ENCODE peak calls at places on chromosome 4, in nine cellular contexts. C is colonic mucosa, A is gastrocnemius medialis, U is HFFc6, K is bronchial epithelial cell, Z is BJ, S is MCF 10A, L is nephron progenitor cell, M is AG09319. D is an unnamed sample.

GRCh38 chr4:151031831-151032605 is 16.9 kb upstream of the LRBA start:
- DNase-seq in C (no peak), A (no peak), U (peak), K (peak), Z (no peak), S (peak), L (no peak), M (no peak), D (no peak)

GRCh38 chr4:8607603-8608481 is 15.3 kb downstream of the CPZ start:
- DNase-seq in C (no peak), A (no peak), U (no peak), K (no peak), Z (no peak), S (no peak), L (peak), M (no peak), D (peak)

GRCh38 chr4:10041036-10041435 is 19.7 kb upstream of the SLC2A9 start:
- DNase-seq in C (no peak), A (no peak), U (no peak), K (no peak), Z (no peak), S (no peak), L (no peak), M (no peak), D (no peak)

GRCh38 chr4:149584703-149585102 is 230.9 kb downstream of the IQCM start:
- DNase-seq in C (no peak), A (no peak), U (no peak), K (no peak), Z (no peak), S (no peak), L (no peak), M (no peak), D (no peak)

GRCh38 chr4:144582105-144582850 is 63.7 kb upstream of the HHIP start:
- DNase-seq in C (no peak), A (no peak), U (peak), K (peak), Z (no peak), S (peak), L (no peak), M (no peak), D (no peak)

GRCh38 chr4:23775694-23776093 is 114.2 kb downstream of the PPARGC1A start:
- DNase-seq in C (peak), A (no peak), U (no peak), K (peak), Z (no peak), S (peak), L (no peak), M (no peak), D (no peak)

GRCh38 chr4:126004936-126005335 is 690.2 kb downstream of the FAT4 start:
- DNase-seq in C (no peak), A (no peak), U (peak), K (peak), Z (peak), S (peak), L (no peak), M (no peak), D (no peak)

GRCh38 chr4:57490520-57490919 is 380.3 kb upstream of the IGFBP7 start:
- DNase-seq in C (no peak), A (no peak), U (no peak), K (peak), Z (no peak), S (peak), L (no peak), M (no peak), D (no peak)

GRCh38 chr4:52716364-52717151 is 34.7 kb downstream of the ERVMER34-1 start:
- DNase-seq in C (no peak), A (no peak), U (no peak), K (no peak), Z (no peak), S (no peak), L (no peak), M (no peak), D (no peak)

GRCh38 chr4:83618431-83618830 is 82.5 kb downstream of the GPAT3 start:
- DNase-seq in C (peak), A (peak), U (peak), K (peak), Z (peak), S (peak), L (no peak), M (no peak), D (no peak)

GRCh38 chr4:56235714-56236113 is 151.6 kb downstream of the AASDH start:
- DNase-seq in C (no peak), A (no peak), U (no peak), K (no peak), Z (no peak), S (no peak), L (no peak), M (no peak), D (no peak)

GRCh38 chr4:169263791-169264392 is 6.9 kb downstream of the SH3RF1 start:
- DNase-seq in C (peak), A (no peak), U (no peak), K (no peak), Z (no peak), S (no peak), L (no peak), M (no peak), D (no peak)

GRCh38 chr4:8689741-8690140 is 97.2 kb downstream of the CPZ start:
- DNase-seq in C (no peak), A (no peak), U (no peak), K (no peak), Z (no peak), S (no peak), L (no peak), M (no peak), D (no peak)

GRCh38 chr4:159946983-159947645 is 844.2 kb downstream of the RAPGEF2 start:
- DNase-seq in C (no peak), A (no peak), U (peak), K (peak), Z (no peak), S (peak), L (no peak), M (no peak), D (no peak)

GRCh38 chr4:108492816-108493595 is 127.4 kb upstream of the RPL34 start:
- DNase-seq in C (peak), A (no peak), U (no peak), K (peak), Z (no peak), S (peak), L (peak), M (no peak), D (peak)

GRCh38 chr4:99117876-99118693 is 26.0 kb downstream of the ADH4 start:
- DNase-seq in C (no peak), A (no peak), U (no peak), K (peak), Z (no peak), S (peak), L (no peak), M (no peak), D (no peak)

GRCh38 chr4:69039071-69039470 is 57.2 kb upstream of the UGT2B7 start:
- DNase-seq in C (no peak), A (no peak), U (no peak), K (no peak), Z (no peak), S (no peak), L (no peak), M (no peak), D (no peak)

GRCh38 chr4:53861856-53862610 is 202.4 kb downstream of the CHIC2 start:
- DNase-seq in C (no peak), A (no peak), U (peak), K (peak), Z (peak), S (peak), L (no peak), M (peak), D (no peak)

GRCh38 chr4:107951551-107951950 is 20.2 kb downstream of the CYP2U1 start:
- DNase-seq in C (no peak), A (no peak), U (peak), K (peak), Z (peak), S (no peak), L (no peak), M (no peak), D (no peak)

GRCh38 chr4:5858020-5858769 is 34.7 kb downstream of the CRMP1 start:
- DNase-seq in C (no peak), A (no peak), U (no peak), K (peak), Z (no peak), S (no peak), L (no peak), M (no peak), D (no peak)

GRCh38 chr4:61923179-61923578 is 723.1 kb downstream of the ADGRL3 start:
- DNase-seq in C (no peak), A (no peak), U (no peak), K (peak), Z (no peak), S (no peak), L (no peak), M (no peak), D (no peak)

GRCh38 chr4:170853422-170854021 is 763.8 kb upstream of the AADAT start:
- DNase-seq in C (peak), A (no peak), U (no peak), K (peak), Z (no peak), S (peak), L (peak), M (no peak), D (peak)

GRCh38 chr4:167802463-167803212 is 289.7 kb upstream of the ANXA10 start:
- DNase-seq in C (no peak), A (no peak), U (no peak), K (no peak), Z (no peak), S (no peak), L (no peak), M (no peak), D (no peak)

GRCh38 chr4:113106076-113106475 is 56.6 kb downstream of the ANK2 start:
- DNase-seq in C (no peak), A (no peak), U (peak), K (peak), Z (peak), S (peak), L (no peak), M (peak), D (no peak)

GRCh38 chr4:143341186-143341755 is 4.6 kb downstream of the GAB1 start:
- DNase-seq in C (no peak), A (no peak), U (no peak), K (no peak), Z (no peak), S (no peak), L (no peak), M (no peak), D (no peak)

GRCh38 chr4:171880136-171880535 is 66.9 kb downstream of the GALNTL6 start:
- DNase-seq in C (no peak), A (no peak), U (peak), K (peak), Z (peak), S (peak), L (no peak), M (no peak), D (no peak)

GRCh38 chr4:141851246-141851891 is 215.0 kb downstream of the IL15 start:
- DNase-seq in C (no peak), A (no peak), U (no peak), K (peak), Z (no peak), S (peak), L (no peak), M (no peak), D (no peak)

GRCh38 chr4:99134586-99134985 is 9.5 kb downstream of the ADH4 start:
- DNase-seq in C (no peak), A (no peak), U (no peak), K (no peak), Z (no peak), S (no peak), L (no peak), M (no peak), D (no peak)

DNA sequence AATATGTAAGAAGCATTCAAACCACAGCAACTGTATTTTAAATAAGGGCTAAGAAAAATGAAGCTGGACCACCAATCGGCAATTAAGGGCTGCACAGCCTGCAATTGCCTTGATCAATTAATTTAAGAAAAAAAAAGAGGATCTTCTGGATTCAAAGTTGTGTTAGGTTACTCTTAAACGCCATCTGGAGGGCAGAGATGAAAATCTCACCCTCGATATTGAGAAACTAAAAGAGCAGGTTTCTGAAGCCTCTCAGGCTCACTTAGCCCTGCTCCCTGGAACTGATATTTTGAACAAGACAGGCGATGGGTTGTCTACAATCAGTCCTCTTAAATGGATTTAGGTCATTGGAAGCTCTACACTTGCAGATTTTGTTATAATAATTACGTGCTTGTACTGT is 579.4 kb downstream of the GRXCR1 start:
- DNase-seq in C (no peak), A (no peak), U (no peak), K (no peak), Z (no peak), S (no peak), L (no peak), M (no peak), D (no peak)
- TF ChIP-seq CTCF in C (no peak), A (no peak), U (no peak), K (peak), Z (no peak), S (peak), L (no peak), M (no peak), D (no peak)

GRCh38 chr4:813900-814299 is 12.0 kb downstream of the CPLX1 start:
- DNase-seq in C (no peak), A (no peak), U (no peak), K (no peak), Z (no peak), S (no peak), L (no peak), M (no peak), D (no peak)
- TF ChIP-seq CTCF in C (no peak), A (no peak), U (no peak), K (no peak), Z (no peak), S (no peak), L (no peak), M (no peak), D (no peak)

DNA sequence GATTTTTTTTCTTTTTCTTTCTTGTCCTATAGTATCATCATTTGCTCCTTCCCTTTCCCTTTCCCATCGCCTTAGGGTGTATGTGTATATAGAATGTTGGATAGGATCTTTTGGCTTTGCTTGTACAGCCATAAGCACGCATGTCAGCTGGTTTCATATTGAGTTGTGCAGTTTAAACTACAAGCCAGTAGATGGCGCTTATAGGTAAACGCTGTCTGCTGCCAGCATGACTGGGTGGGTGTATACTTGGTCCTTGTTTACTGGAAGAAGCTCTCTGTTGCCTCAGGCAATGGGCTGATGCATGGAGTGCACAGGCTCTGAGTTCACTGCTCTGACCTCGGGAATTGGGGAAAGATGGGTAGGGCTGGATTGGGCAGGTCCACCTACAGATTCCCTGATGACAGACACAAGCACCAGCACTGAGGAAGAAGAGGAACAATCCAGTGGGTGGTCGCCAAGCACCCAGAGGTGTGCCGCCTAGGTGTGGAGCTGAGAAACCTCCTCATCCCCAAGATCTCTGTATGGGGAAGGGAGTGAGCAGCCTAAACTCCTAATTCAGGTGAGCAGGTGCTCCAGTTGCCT is 831.5 kb downstream of the STIM2 start:
- DNase-seq in C (no peak), A (no peak), U (peak), K (peak), Z (no peak), S (peak), L (peak), M (peak), D (no peak)
- TF ChIP-seq CTCF in C (peak), A (no peak), U (peak), K (peak), Z (peak), S (peak), L (peak), M (peak), D (peak)

GRCh38 chr4:2910409-2910808 is 52.8 kb downstream of the NOP14 start:
- DNase-seq in C (no peak), A (no peak), U (no peak), K (no peak), Z (no peak), S (no peak), L (no peak), M (no peak), D (no peak)
- TF ChIP-seq CTCF in C (no peak), A (no peak), U (peak), K (peak), Z (no peak), S (no peak), L (no peak), M (no peak), D (no peak)

GRCh38 chr4:176099314-176099713 is 33.7 kb downstream of the WDR17 start:
- DNase-seq in C (no peak), A (no peak), U (no peak), K (no peak), Z (no peak), S (no peak), L (no peak), M (no peak), D (no peak)
- TF ChIP-seq CTCF in C (no peak), A (no peak), U (peak), K (no peak), Z (no peak), S (no peak), L (no peak), M (no peak), D (peak)

DNA sequence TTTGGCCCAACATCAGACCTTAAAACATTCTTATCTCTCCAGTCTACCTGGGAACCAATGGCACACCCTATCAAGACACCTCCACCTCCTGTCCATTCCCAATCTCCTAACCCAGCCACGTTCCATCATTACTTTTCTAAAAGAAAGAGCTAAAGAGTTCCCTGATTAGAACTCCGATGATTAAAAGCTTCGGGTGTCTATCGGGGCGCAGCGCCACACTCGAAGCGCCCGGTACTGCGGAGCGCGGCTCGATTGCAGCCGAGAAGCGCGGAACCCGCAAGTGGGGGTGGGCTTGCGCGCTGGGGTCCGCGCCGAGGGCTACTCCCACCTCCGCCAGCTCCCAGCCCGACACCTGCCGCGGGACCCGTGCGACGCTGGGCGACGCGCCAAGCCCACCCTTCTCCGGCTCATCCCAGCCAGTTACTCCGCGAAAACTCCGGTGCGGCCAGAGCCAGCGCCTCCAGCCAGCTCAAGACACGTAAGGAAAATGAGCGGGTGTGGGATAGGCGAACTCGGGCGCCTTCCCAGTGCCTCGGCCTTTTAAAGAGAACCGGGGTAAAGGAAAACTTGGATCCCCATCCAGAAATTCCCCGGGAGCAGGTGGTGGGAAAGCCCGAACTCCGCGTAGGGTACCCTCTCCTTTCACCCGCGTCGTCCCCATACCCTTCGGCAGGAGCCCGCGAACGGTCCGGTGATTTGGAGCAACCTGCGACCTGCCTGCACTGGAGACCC is 601 bp downstream of the NPY1R start:
- DNase-seq in C (no peak), A (no peak), U (no peak), K (no peak), Z (no peak), S (peak), L (peak), M (no peak), D (peak)
- TF ChIP-seq CTCF in C (no peak), A (peak), U (no peak), K (no peak), Z (no peak), S (no peak), L (no peak), M (no peak), D (no peak)

DNA sequence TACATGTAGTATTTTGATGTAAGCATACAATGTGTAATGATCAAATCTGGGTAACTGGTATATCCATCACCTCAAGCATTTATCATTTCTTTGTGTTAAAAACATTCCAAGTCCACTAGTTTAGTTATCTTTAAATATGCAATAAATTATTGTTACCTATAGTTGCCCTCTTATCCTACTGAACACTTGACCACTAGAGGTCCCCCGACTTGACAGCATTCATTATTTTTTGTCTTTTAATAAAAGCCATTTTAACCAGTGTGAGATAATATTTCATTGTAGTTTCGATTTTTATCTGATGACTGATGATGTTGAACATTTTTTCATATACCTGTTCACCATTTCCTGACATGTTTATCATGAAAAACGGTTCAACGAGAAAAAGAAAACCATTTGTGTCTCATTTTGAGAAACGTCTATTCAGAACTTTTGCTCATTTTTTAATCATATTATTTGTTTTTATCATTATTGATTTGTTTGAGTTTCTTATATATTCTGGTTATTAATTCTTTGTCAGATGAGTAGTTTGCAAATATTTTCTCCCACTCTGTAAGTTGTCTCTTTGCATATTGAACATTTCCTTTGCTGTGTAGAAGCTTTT is 199.0 kb upstream of the CXXC4 start:
- DNase-seq in C (no peak), A (no peak), U (no peak), K (peak), Z (no peak), S (peak), L (no peak), M (no peak), D (no peak)
- TF ChIP-seq CTCF in C (no peak), A (peak), U (peak), K (peak), Z (no peak), S (peak), L (peak), M (no peak), D (no peak)

GRCh38 chr4:76990288-76991080 is 40.9 kb downstream of the SEPTIN11 start:
- DNase-seq in C (no peak), A (no peak), U (peak), K (no peak), Z (peak), S (no peak), L (no peak), M (peak), D (no peak)
- TF ChIP-seq CTCF in C (no peak), A (no peak), U (peak), K (no peak), Z (no peak), S (no peak), L (no peak), M (no peak), D (no peak)

DNA sequence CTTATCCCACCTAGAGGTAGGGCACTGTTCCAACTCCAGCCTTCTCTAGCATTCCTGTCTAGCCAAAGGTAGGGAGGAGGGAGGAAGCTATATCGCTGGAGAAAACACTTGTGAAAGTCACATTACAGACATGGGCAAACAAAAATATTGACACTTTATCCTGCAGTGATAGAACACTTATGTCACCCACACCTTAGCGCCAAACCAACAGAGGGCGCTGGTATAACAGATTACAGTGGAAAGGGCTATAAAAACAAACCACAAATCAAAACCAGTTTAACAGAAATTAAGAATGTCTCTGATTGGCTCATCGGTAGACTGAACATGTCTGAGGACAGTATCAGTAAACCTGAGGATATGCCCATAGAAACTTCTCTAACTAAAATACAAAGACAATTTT is 451.3 kb downstream of the TLL1 start:
- DNase-seq in C (peak), A (no peak), U (peak), K (peak), Z (no peak), S (peak), L (peak), M (no peak), D (peak)
- TF ChIP-seq CTCF in C (peak), A (no peak), U (peak), K (peak), Z (peak), S (peak), L (peak), M (no peak), D (no peak)

GRCh38 chr4:37665347-37666009 is 20.7 kb downstream of the RELL1 start:
- DNase-seq in C (peak), A (no peak), U (no peak), K (no peak), Z (no peak), S (no peak), L (no peak), M (no peak), D (no peak)
- TF ChIP-seq CTCF in C (no peak), A (no peak), U (no peak), K (no peak), Z (no peak), S (no peak), L (no peak), M (no peak), D (no peak)